ENCODE peak calls at places on chromosomes 2 and 18, in six cellular contexts. X is body of pancreas, O is brain microvascular endothelial cell, N is astrocyte of the spinal cord, M is A673, G is AG04450. F is an unnamed sample.

GRCh38 chr18:12159446-12159845 is 65.8 kb downstream of the ANKRD62 start:
- DNase-seq in G (no peak), N (peak; percentile 14), M (no peak), X (no peak), O (peak; percentile 79), F (peak; percentile 13)

GRCh38 chr2:163692081-163692480 is 43.7 kb downstream of the FIGN start:
- DNase-seq in M (no peak), O (no peak), X (no peak), G (no peak), N (no peak), F (no peak)

GRCh38 chr2:74767618-74768017 is 66.3 kb upstream of the HK2 start:
- DNase-seq in M (no peak), G (no peak), X (no peak), N (no peak), O (no peak), F (no peak)

GRCh38 chr18:48007955-48008701 is 77.7 kb upstream of the SMAD2 start:
- DNase-seq in G (no peak), M (peak; percentile 61), O (no peak), X (peak; percentile 86), N (peak; percentile 51), F (no peak)

GRCh38 chr2:46164581-46165301 is 132.5 kb upstream of the EPAS1 start:
- DNase-seq in M (no peak), N (peak; percentile 93), O (peak; percentile 93), G (peak; percentile 86), X (peak; percentile 42), F (peak; percentile 88)

GRCh38 chr2:46831869-46832265 is 83.7 kb downstream of the MCFD2 start:
- DNase-seq in N (no peak), M (no peak), O (no peak), X (no peak), G (no peak), F (no peak)

GRCh38 chr2:96321230-96322103 is 3.6 kb upstream of the ITPRIPL1 start:
- DNase-seq in X (peak; percentile 31), G (no peak), O (no peak), N (peak; percentile 18), M (peak; percentile 46), F (no peak)

GRCh38 chr2:204050681-204051080 is 114.1 kb downstream of the ICOS start:
- DNase-seq in M (no peak), X (no peak), G (no peak), N (no peak), O (no peak), F (no peak)

GRCh38 chr2:134670955-134671354 is 47.8 kb downstream of the TMEM163 start:
- DNase-seq in O (no peak), X (peak; percentile 95), G (no peak), N (no peak), M (no peak), F (no peak)

GRCh38 chr2:109636290-109636675 is 22.1 kb downstream of the SOWAHC start:
- DNase-seq in M (no peak), N (no peak), X (no peak), O (no peak), G (no peak), F (no peak)

GRCh38 chr2:26581266-26581990 is 59.7 kb downstream of the CIB4 start:
- DNase-seq in G (no peak), M (no peak), N (no peak), O (no peak), X (no peak), F (no peak)

GRCh38 chr2:104745856-104746255 is 108.1 kb upstream of the POU3F3 start:
- DNase-seq in O (no peak), N (no peak), X (no peak), M (no peak), G (no peak), F (no peak)

GRCh38 chr2:121944072-121944829 is 188.8 kb downstream of the TSN start:
- DNase-seq in O (peak; percentile 72), N (peak; percentile 36), G (no peak), M (peak; percentile 95), X (no peak), F (peak; percentile 83)

GRCh38 chr2:102664439-102665042 is 45.2 kb downstream of the SLC9A2 start:
- DNase-seq in N (no peak), G (no peak), O (peak; percentile 33), X (no peak), M (no peak), F (no peak)

GRCh38 chr2:196046123-196046917 is 22.3 kb downstream of the DNAH7 start:
- DNase-seq in G (peak; percentile 20), X (no peak), M (no peak), O (peak; percentile 11), N (no peak), F (no peak)

GRCh38 chr2:119435148-119435952 is 3.7 kb downstream of the TMEM37 start:
- DNase-seq in N (no peak), O (no peak), M (no peak), X (no peak), G (no peak), F (no peak)

GRCh38 chr2:84477886-84478285 is 18.8 kb upstream of the SUCLG1 start:
- DNase-seq in M (no peak), X (no peak), O (no peak), N (no peak), G (no peak), F (no peak)

GRCh38 chr2:168613510-168613909 is 157.4 kb downstream of the CERS6 start:
- DNase-seq in G (no peak), N (no peak), O (no peak), M (no peak), X (no peak), F (no peak)

GRCh38 chr2:168611896-168612650 is 156.0 kb downstream of the CERS6 start:
- DNase-seq in O (no peak), N (no peak), X (no peak), M (no peak), G (no peak), F (no peak)

GRCh38 chr2:168612719-168613118 is 156.6 kb downstream of the CERS6 start:
- DNase-seq in M (no peak), O (no peak), G (no peak), X (no peak), N (no peak), F (no peak)

GRCh38 chr2:168611091-168611490 is 155.0 kb downstream of the CERS6 start:
- DNase-seq in M (no peak), N (no peak), O (no peak), G (no peak), X (no peak), F (no peak)

GRCh38 chr2:168614291-168615018 is 158.4 kb downstream of the CERS6 start:
- DNase-seq in G (no peak), O (no peak), N (no peak), X (no peak), M (peak; percentile 45), F (no peak)
- TF ChIP-seq CTCF in G (peak; percentile 13), O (peak; percentile 43), N (peak; percentile 33), X (no peak), M (peak; percentile 49), F (peak; percentile 25)

GRCh38 chr2:170813611-170814550 is 2.8 kb upstream of the GAD1 start:
- DNase-seq in M (peak; percentile 77), G (no peak), X (peak; percentile 48), N (peak; percentile 50), O (peak; percentile 36), F (no peak)

GRCh38 chr2:170814551-170815245 is 2.0 kb upstream of the GAD1 start:
- DNase-seq in X (no peak), M (no peak), G (no peak), N (no peak), O (no peak), F (no peak)

GRCh38 chr2:170815746-170816498 is 765 bp upstream of the GAD1 start:
- DNase-seq in O (peak; percentile 33), G (no peak), N (peak; percentile 29), X (peak; percentile 81), M (peak; percentile 83), F (no peak)

GRCh38 chr2:170815311-170815710 is 1.4 kb upstream of the GAD1 start:
- DNase-seq in X (no peak), N (no peak), O (no peak), M (no peak), G (no peak), F (no peak)

GRCh38 chr2:170812716-170813585 is 3.7 kb upstream of the GAD1 start:
- DNase-seq in G (peak; percentile 55), O (peak; percentile 81), X (no peak), N (peak; percentile 86), M (peak; percentile 95), F (peak; percentile 83)
- H3K4me3 ChIP-seq in G (no peak overlapping the region), O (no peak overlapping the region), X (no peak overlapping the region), N (no peak overlapping the region), M (no peak overlapping the region), F (no peak overlapping the region)

GRCh38 chr2:98822301-98823164 is 91.6 kb upstream of the MGAT4A start:
- DNase-seq in M (no peak), G (no peak), O (no peak), N (no peak), X (peak; percentile 44), F (no peak)
- TF ChIP-seq CTCF in M (peak; percentile 31), G (no peak), O (peak; percentile 43), N (peak; percentile 34), X (peak; percentile 19), F (no peak)

DNA sequence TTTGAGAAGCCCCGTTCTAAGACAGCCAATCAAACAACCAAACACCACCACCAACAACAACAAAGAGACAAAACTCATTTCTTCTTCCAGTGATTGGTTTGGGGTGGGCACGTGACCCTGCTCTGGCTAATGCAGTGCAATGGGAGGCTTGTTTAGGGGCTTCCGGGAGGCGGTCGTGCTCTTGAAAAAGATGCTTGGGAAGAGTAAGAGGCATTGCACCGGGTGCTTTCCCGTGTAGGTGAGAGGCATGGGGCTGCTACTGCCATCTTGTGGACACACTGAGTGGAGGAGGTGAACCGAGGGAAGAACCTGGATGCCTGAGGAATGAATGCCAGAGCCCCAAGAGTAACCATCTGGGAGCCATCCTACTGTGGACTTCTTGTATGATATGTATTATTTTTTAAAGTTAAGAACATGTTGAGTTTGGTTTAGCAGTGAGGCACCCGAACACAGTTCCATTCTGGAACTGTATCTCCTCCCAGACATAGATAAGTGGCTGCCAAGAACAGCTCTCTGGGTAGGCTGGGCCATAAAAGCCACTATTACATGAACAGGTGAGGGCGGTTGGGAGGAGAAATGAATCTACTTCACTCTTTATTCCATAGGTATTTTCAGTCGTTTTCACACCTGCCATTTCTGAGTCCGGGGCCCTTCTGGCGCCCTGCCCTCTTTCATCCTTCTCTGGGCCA is 19.1 kb upstream of the ARHGAP25 start:
- DNase-seq in O (peak; percentile 50), G (no peak), N (peak; percentile 41), X (peak; percentile 78), M (peak; percentile 87), F (no peak)
- H3K4me3 ChIP-seq in O (no peak overlapping the region), G (no peak overlapping the region), N (no peak overlapping the region), X (no peak overlapping the region), M (no peak overlapping the region), F (no peak overlapping the region)

GRCh38 chr18:58235001-58235436 is 191.0 kb downstream of the NEDD4L start:
- DNase-seq in O (no peak), X (peak; percentile 52), G (no peak), N (no peak), M (no peak), F (no peak)
- TF ChIP-seq CTCF in O (no peak), X (no peak), G (no peak), N (no peak), M (no peak), F (no peak)

GRCh38 chr2:199581935-199582336 is 124.2 kb upstream of the SATB2 start:
- DNase-seq in X (no peak), N (peak; percentile 49), M (no peak), G (no peak), O (peak; percentile 9), F (no peak)

GRCh38 chr2:199583676-199584075 is 125.9 kb upstream of the SATB2 start:
- DNase-seq in M (no peak), X (no peak), O (no peak), N (no peak), G (no peak), F (no peak)

GRCh38 chr2:199581504-199581903 is 123.8 kb upstream of the SATB2 start:
- DNase-seq in G (no peak), M (no peak), O (no peak), N (peak; percentile 10), X (no peak), F (no peak)
- H3K4me3 ChIP-seq in G (peak overlapping the region; percentile 57), M (peak overlapping the region; percentile 38), O (peak overlapping the region; percentile 53), N (peak overlapping the region; percentile 25), X (no peak overlapping the region), F (peak overlapping the region; percentile 33)

F was measured in AG09309.